ENCODE peak calls at places on chromosomes 16 and 17, in seven cellular contexts. N is trophoblast cell, R is fibroblast of lung, F is astrocyte, G is heart right ventricle, S is upper lobe of right lung, D is thyroid gland. M is an unnamed sample. For H3K36me3, the result is how much of the 10 kb centered on the place peaks cover.

GRCh38 chr17:78571329-78571728 is 5.9 kb downstream of the DNAH17 start:
- DNase-seq in D (no peak), S (no peak), G (no peak), R (no peak), F (no peak), N (no peak), M (no peak)

GRCh38 chr17:63962298-63962744 is 10.4 kb downstream of the SCN4A start:
- DNase-seq in R (no peak), F (no peak), D (no peak), N (no peak), G (no peak), S (no peak), M (no peak)

GRCh38 chr16:75087040-75087979 is 29.3 kb downstream of the LDHD start:
- DNase-seq in D (peak), N (no peak), R (peak), F (peak), S (no peak), G (peak), M (no peak)

GRCh38 chr17:81550285-81550684 is 1.9 kb downstream of the FAAP100 start:
- DNase-seq in F (no peak), G (no peak), D (no peak), S (no peak), R (no peak), N (no peak), M (no peak)

GRCh38 chr17:50181601-50182345 is 16.0 kb downstream of the SGCA start:
- DNase-seq in F (peak), D (no peak), G (no peak), N (no peak), S (no peak), R (peak), M (no peak)

GRCh38 chr17:48997103-48997826 is at the start of gene IGF2BP1:
- DNase-seq in S (no peak), G (no peak), N (peak), D (no peak), F (no peak), R (peak), M (peak)

GRCh38 chr17:82318169-82318498 is 726 bp upstream of the CD7 start:
- DNase-seq in R (no peak), F (no peak), N (no peak), D (no peak), G (no peak), S (no peak), M (no peak)

GRCh38 chr16:71807905-71808592 is 585 bp downstream of the AP1G1 start:
- DNase-seq in G (no peak), S (no peak), R (peak), N (peak), F (peak), D (peak), M (no peak)

GRCh38 chr16:66927918-66928649 is 2.7 kb upstream of the RRAD start:
- DNase-seq in G (no peak), F (no peak), N (peak), D (no peak), R (peak), S (no peak), M (no peak)

GRCh38 chr16:66207864-66208226 is 158.6 kb upstream of the CDH5 start:
- DNase-seq in S (no peak), R (no peak), N (peak), F (no peak), G (no peak), D (no peak), M (no peak)

GRCh38 chr16:4115209-4115940 is 867 bp downstream of the ADCY9 start:
- DNase-seq in S (peak), R (peak), N (peak), F (peak), G (peak), D (peak), M (no peak)

GRCh38 chr16:83599789-83600462 is 207.9 kb upstream of the HSBP1 start:
- DNase-seq in R (no peak), D (peak), F (no peak), N (no peak), G (no peak), S (no peak), M (no peak)

GRCh38 chr16:27264151-27264550 is 4.4 kb downstream of the NSMCE1 start:
- DNase-seq in S (no peak), N (peak), D (no peak), G (no peak), F (peak), R (peak), M (no peak)

GRCh38 chr17:49964539-49965521 is 4.2 kb upstream of the DLX4 start:
- DNase-seq in D (no peak), R (no peak), G (no peak), N (no peak), S (no peak), F (no peak), M (no peak)

GRCh38 chr16:69596801-69597200 is 31.0 kb downstream of the NFAT5 start:
- DNase-seq in D (no peak), G (no peak), R (no peak), F (no peak), S (no peak), N (no peak), M (no peak)

GRCh38 chr16:31875112-31875803 is 1.7 kb downstream of the ZNF267 start:
- DNase-seq in F (peak), S (no peak), N (peak), G (no peak), D (no peak), R (peak), M (peak)

GRCh38 chr17:79057727-79058400 is 16.8 kb upstream of the ENGASE start:
- DNase-seq in N (no peak), D (no peak), G (no peak), F (no peak), R (no peak), S (peak), M (no peak)

GRCh38 chr16:65876624-65877023 is 489.9 kb upstream of the CDH5 start:
- DNase-seq in G (no peak), D (no peak), R (no peak), S (no peak), N (no peak), F (no peak), M (no peak)

DNA sequence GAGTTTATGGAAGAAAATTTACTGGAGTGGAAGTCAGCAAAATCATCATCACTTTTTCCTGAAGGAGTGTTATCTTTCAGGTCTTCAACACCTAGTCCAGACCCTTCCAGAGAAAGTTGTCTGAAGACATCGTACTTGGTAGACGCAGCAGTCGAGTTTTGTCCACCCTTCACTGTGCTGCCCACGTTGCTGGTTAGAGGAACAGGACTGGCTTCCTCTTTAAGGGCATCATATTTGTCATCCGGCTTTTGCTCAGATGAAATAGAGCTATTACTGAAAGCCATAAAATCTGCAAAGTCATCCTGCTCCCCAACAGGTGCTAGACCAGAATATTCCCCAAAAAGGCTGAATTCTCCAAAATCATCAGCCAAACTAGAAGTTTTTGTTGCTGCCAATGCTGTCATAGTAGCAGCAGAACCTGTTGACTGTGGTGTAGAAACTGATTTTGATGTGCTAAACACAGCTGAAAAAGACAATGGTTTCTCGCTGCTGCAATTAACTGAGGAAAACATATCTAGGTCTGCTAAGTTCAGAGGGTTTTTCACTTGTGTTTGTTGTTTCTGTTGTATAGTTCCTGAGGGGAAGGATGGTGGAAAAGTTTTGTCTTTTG is 55.8 kb downstream of the SYNRG start:
- DNase-seq in F (no peak), S (no peak), R (no peak), N (no peak), G (no peak), D (no peak), M (no peak)
- H3K36me3 ChIP-seq in F (under half), S (half or more), R (under half), N (under half), G (half or more), D (under half), M (half or more)

DNA sequence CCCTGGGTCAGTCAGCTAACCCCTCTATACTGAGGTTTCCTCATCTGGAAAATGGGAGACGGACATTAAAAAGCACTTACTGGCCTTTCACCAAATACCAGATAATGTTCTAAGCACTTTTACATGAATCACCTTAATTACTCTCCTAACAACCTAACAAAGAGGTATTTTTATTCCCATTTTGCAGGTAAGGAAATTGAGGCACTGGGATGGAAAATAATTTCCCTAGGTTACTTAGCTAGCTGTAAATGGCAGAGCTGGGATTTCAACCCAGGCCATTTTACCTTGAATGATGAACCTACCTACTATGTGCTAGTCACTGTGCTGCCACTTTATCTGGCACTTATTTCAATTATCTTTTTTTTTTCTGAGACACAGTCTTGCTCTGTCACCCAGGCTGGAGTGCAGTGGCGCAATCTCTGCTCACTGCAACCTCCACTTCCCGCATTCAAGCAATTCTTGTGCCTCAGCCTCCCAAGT is 3.7 kb downstream of the KIF22 start:
- DNase-seq in N (no peak), G (no peak), R (no peak), F (no peak), S (no peak), D (no peak), M (no peak)
- H3K4me3 ChIP-seq in N (no peak), G (no peak), R (no peak), F (no peak), S (no peak), D (no peak), M (no peak)

DNA sequence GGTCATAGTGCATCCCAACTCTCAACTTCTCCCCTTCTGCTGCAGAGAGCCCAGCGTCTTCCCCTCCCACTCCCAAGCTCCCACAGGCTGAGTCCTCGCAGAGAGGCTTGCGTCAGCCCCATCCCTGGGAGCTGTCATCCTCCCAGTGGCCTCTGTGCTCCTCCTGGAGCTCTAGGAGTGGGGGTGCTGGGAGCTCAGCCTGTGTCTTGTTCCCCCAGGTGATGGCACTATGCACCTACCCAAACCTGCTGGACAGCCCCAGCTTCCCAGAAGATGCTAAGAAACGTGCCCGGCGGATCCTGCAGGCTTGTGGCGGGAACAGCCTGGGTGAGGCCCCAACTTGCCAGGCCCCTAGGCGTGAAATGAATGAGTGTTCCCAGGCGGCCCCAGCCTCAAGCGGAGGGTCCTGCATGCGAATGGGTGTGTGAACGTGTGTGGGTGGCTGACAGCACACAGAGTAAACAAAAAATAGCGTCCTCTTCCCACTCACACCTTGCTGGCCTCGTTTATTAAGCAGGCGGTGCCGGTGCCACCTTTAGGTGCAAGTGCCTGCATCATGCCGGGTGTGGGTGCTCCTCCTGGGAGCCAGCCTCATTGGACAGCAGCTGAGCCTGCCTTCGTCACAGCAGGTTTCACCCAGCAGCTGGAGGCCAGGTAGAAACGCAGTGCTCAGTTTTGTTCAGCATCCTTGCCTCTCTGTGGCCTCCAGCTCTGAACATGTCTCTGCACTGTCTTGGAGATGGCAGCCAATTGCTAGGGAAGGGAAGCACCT is 16.5 kb downstream of the GPT2 start:
- DNase-seq in S (no peak), G (no peak), F (no peak), R (no peak), D (no peak), N (no peak), M (no peak)
- H3K36me3 ChIP-seq in S (under half), G (under half), F (under half), R (under half), D (under half), N (under half), M (half or more)

GRCh38 chr16:1610071-1610840 is 1.6 kb downstream of the IFT140 start:
- DNase-seq in S (peak), D (peak), R (peak), F (peak), N (peak), G (peak), M (peak)
- H3K4me3 ChIP-seq in S (peak), D (peak), R (peak), F (peak), N (peak), G (peak), M (peak)

GRCh38 chr16:2170587-2171435 is 15.2 kb downstream of the TRAF7 start:
- DNase-seq in G (no peak), F (no peak), R (no peak), S (no peak), D (no peak), N (no peak), M (no peak)

GRCh38 chr16:2171601-2172178 is 16.1 kb downstream of the TRAF7 start:
- DNase-seq in S (no peak), D (no peak), R (no peak), G (no peak), N (no peak), F (no peak), M (no peak)

GRCh38 chr16:2172688-2173335 is 17.2 kb downstream of the TRAF7 start:
- DNase-seq in G (no peak), F (no peak), R (no peak), D (no peak), N (no peak), S (no peak), M (no peak)

GRCh38 chr16:2167081-2167638 is 11.6 kb downstream of the TRAF7 start:
- DNase-seq in D (no peak), R (no peak), G (no peak), F (no peak), N (no peak), S (no peak), M (no peak)

GRCh38 chr16:2170080-2170479 is 14.5 kb downstream of the TRAF7 start:
- DNase-seq in N (no peak), G (no peak), R (no peak), D (no peak), F (no peak), S (no peak), M (no peak)
- H3K36me3 ChIP-seq in N (half or more), G (half or more), R (under half), D (under half), F (under half), S (half or more), M (half or more)

GRCh38 chr17:77456951-77457548 is 316.3 kb downstream of the SEC14L1 start:
- DNase-seq in G (no peak), R (no peak), D (no peak), F (no peak), N (no peak), S (no peak), M (peak)
- H3K4me3 ChIP-seq in G (no peak), R (no peak), D (no peak), F (no peak), N (no peak), S (peak), M (peak)

DNA sequence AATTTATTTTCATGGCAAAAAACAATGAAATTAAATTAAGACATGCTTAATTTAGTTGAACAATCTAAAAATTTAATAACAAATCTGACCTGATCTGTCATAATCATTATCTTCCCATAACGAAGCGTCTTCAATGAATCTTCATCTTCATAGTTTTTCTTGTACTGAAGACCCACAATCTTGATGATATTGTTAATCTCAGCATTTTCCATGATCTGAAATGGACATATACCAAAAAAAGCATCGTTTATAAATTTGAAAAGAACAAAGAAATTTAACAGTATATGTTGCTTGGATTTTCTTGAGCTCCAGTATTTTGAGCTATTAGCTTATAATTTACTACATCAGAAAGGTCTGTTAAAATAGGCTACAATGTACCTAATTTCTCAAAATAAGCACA is 10.2 kb downstream of the TOP2A start:
- DNase-seq in G (no peak), S (no peak), D (no peak), N (no peak), F (no peak), R (no peak), M (no peak)
- H3K36me3 ChIP-seq in G (under half), S (under half), D (under half), N (under half), F (under half), R (under half), M (half or more)

DNA sequence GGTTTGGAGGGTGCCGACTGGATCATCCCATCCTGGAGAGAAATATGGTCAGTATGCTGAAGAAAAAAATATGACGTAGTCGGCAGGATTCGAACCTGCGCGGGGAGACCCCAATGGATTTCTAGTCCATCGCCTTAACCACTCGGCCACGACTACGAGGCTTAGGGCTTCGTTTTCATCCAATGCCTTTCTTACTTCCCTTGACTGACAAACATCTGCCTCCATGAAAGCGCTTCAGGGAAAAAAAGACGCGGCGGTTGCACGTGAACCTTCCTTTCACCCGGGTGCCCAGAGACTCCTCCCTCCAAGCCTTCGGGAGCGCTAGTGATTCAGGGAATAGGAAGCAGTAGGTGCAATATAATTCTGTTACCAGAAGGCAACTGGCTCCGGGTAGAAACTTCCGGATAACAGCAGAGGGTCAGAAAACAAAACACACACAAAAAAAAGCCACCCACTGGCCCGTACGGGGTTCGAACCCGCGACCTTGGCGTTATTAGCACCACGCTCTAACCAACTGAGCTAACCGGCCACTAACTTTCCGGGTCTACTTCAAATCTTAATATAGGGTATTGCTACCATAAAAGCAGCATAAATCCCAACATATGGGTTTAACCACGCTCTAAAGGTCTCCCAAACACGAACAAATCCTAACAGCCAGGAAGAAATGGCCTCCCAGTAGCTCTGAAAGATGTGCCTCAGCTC is 16.3 kb upstream of the AURKB start:
- DNase-seq in R (peak), G (peak), F (peak), S (peak), D (peak), N (peak), M (no peak)
- H3K4me3 ChIP-seq in R (peak), G (peak), F (peak), S (peak), D (no peak), N (peak), M (no peak)

GRCh38 chr16:28317040-28317880 is 24.9 kb downstream of the SBK1 start:
- DNase-seq in N (peak), R (peak), D (peak), G (peak), S (peak), F (peak), M (peak)
- H3K36me3 ChIP-seq in N (under half), R (under half), D (under half), G (under half), S (under half), F (under half), M (under half)

M was measured in OCI-LY7.